ENCODE peak calls at places on chromosomes 13 and 19, in ten cellular contexts. One of them, this sample, is unnamed.

GRCh38 chr19:45863840-45864628 is at the start of gene FOXA3:
- DNase-seq in mucosa of descending colon: peak
- DNase-seq in lower lobe of right lung: no peak
- DNase-seq in fibroblast of mammary gland: peak
- DNase-seq in right lobe of liver: peak
- DNase-seq in thoracic aorta: no peak
- DNase-seq in CD14-positive monocyte: no peak
- DNase-seq in foreskin fibroblast: peak
- DNase-seq in neural crest cell: no peak
- DNase-seq in ascending aorta: peak
- DNase-seq in this sample: no peak

GRCh38 chr13:37492061-37492460 is 106.5 kb downstream of the POSTN start:
- DNase-seq in foreskin fibroblast: no peak
- DNase-seq in ascending aorta: no peak
- DNase-seq in lower lobe of right lung: no peak
- DNase-seq in CD14-positive monocyte: no peak
- DNase-seq in neural crest cell: no peak
- DNase-seq in right lobe of liver: no peak
- DNase-seq in mucosa of descending colon: no peak
- DNase-seq in fibroblast of mammary gland: no peak
- DNase-seq in thoracic aorta: no peak
- DNase-seq in this sample: no peak

GRCh38 chr19:3028305-3029069 is 593 bp downstream of the TLE2 start:
- DNase-seq in lower lobe of right lung: no peak
- DNase-seq in neural crest cell: no peak
- DNase-seq in right lobe of liver: no peak
- DNase-seq in fibroblast of mammary gland: no peak
- DNase-seq in mucosa of descending colon: no peak
- DNase-seq in foreskin fibroblast: no peak
- DNase-seq in CD14-positive monocyte: no peak
- DNase-seq in thoracic aorta: no peak
- DNase-seq in ascending aorta: no peak
- DNase-seq in this sample: no peak

GRCh38 chr13:36377822-36378480 is 31.8 kb upstream of the SPART start:
- DNase-seq in CD14-positive monocyte: no peak
- DNase-seq in neural crest cell: no peak
- DNase-seq in ascending aorta: no peak
- DNase-seq in right lobe of liver: no peak
- DNase-seq in foreskin fibroblast: peak
- DNase-seq in mucosa of descending colon: no peak
- DNase-seq in fibroblast of mammary gland: no peak
- DNase-seq in lower lobe of right lung: no peak
- DNase-seq in thoracic aorta: no peak
- DNase-seq in this sample: no peak

GRCh38 chr13:109784590-109785140 is 1.7 kb downstream of the IRS2 start:
- DNase-seq in lower lobe of right lung: peak
- DNase-seq in foreskin fibroblast: peak
- DNase-seq in fibroblast of mammary gland: peak
- DNase-seq in CD14-positive monocyte: peak
- DNase-seq in ascending aorta: peak
- DNase-seq in neural crest cell: peak
- DNase-seq in right lobe of liver: peak
- DNase-seq in mucosa of descending colon: peak
- DNase-seq in thoracic aorta: no peak
- DNase-seq in this sample: no peak

GRCh38 chr19:45864629-45865082 is 530 bp downstream of the FOXA3 start:
- DNase-seq in right lobe of liver: no peak
- DNase-seq in fibroblast of mammary gland: no peak
- DNase-seq in neural crest cell: no peak
- DNase-seq in ascending aorta: no peak
- DNase-seq in CD14-positive monocyte: no peak
- DNase-seq in lower lobe of right lung: no peak
- DNase-seq in thoracic aorta: no peak
- DNase-seq in mucosa of descending colon: no peak
- DNase-seq in foreskin fibroblast: no peak
- DNase-seq in this sample: no peak

GRCh38 chr19:7894612-7895309 is 6.5 kb downstream of the LRRC8E start:
- DNase-seq in fibroblast of mammary gland: no peak
- DNase-seq in CD14-positive monocyte: no peak
- DNase-seq in ascending aorta: no peak
- DNase-seq in neural crest cell: no peak
- DNase-seq in thoracic aorta: no peak
- DNase-seq in mucosa of descending colon: peak
- DNase-seq in foreskin fibroblast: no peak
- DNase-seq in right lobe of liver: no peak
- DNase-seq in lower lobe of right lung: peak
- DNase-seq in this sample: no peak

GRCh38 chr13:34391071-34391470 is 551.0 kb upstream of the NBEA start:
- DNase-seq in lower lobe of right lung: no peak
- DNase-seq in neural crest cell: no peak
- DNase-seq in CD14-positive monocyte: no peak
- DNase-seq in mucosa of descending colon: no peak
- DNase-seq in fibroblast of mammary gland: peak
- DNase-seq in right lobe of liver: no peak
- DNase-seq in thoracic aorta: no peak
- DNase-seq in foreskin fibroblast: peak
- DNase-seq in ascending aorta: no peak
- DNase-seq in this sample: no peak

GRCh38 chr19:44588753-44589112 is 24.6 kb upstream of the IGSF23 start:
- DNase-seq in neural crest cell: no peak
- DNase-seq in ascending aorta: no peak
- DNase-seq in fibroblast of mammary gland: no peak
- DNase-seq in lower lobe of right lung: no peak
- DNase-seq in thoracic aorta: no peak
- DNase-seq in right lobe of liver: no peak
- DNase-seq in CD14-positive monocyte: no peak
- DNase-seq in foreskin fibroblast: no peak
- DNase-seq in mucosa of descending colon: no peak
- DNase-seq in this sample: no peak

GRCh38 chr19:29841559-29842367 is 30.0 kb downstream of the CCNE1 start:
- DNase-seq in ascending aorta: no peak
- DNase-seq in neural crest cell: no peak
- DNase-seq in mucosa of descending colon: no peak
- DNase-seq in lower lobe of right lung: no peak
- DNase-seq in foreskin fibroblast: peak
- DNase-seq in fibroblast of mammary gland: peak
- DNase-seq in CD14-positive monocyte: peak
- DNase-seq in thoracic aorta: no peak
- DNase-seq in right lobe of liver: no peak
- DNase-seq in this sample: no peak

GRCh38 chr19:6475321-6476108 is 6.1 kb downstream of the DENND1C start:
- DNase-seq in mucosa of descending colon: no peak
- DNase-seq in CD14-positive monocyte: no peak
- DNase-seq in neural crest cell: no peak
- DNase-seq in ascending aorta: no peak
- DNase-seq in right lobe of liver: no peak
- DNase-seq in thoracic aorta: no peak
- DNase-seq in fibroblast of mammary gland: no peak
- DNase-seq in lower lobe of right lung: no peak
- DNase-seq in foreskin fibroblast: no peak
- DNase-seq in this sample: no peak

GRCh38 chr19:8377598-8377997 is 12.6 kb upstream of the RAB11B start:
- DNase-seq in neural crest cell: no peak
- DNase-seq in fibroblast of mammary gland: no peak
- DNase-seq in mucosa of descending colon: no peak
- DNase-seq in right lobe of liver: no peak
- DNase-seq in foreskin fibroblast: no peak
- DNase-seq in thoracic aorta: no peak
- DNase-seq in ascending aorta: no peak
- DNase-seq in CD14-positive monocyte: no peak
- DNase-seq in lower lobe of right lung: peak
- DNase-seq in this sample: no peak

GRCh38 chr13:61029064-61029463 is 386.6 kb downstream of the PCDH20 start:
- DNase-seq in mucosa of descending colon: no peak
- DNase-seq in right lobe of liver: no peak
- DNase-seq in CD14-positive monocyte: no peak
- DNase-seq in lower lobe of right lung: no peak
- DNase-seq in foreskin fibroblast: no peak
- DNase-seq in fibroblast of mammary gland: no peak
- DNase-seq in neural crest cell: no peak
- DNase-seq in thoracic aorta: no peak
- DNase-seq in ascending aorta: no peak
- DNase-seq in this sample: no peak

GRCh38 chr19:29680447-29680846 is 15.2 kb downstream of the PLEKHF1 start:
- DNase-seq in neural crest cell: no peak
- DNase-seq in lower lobe of right lung: peak
- DNase-seq in ascending aorta: peak
- DNase-seq in mucosa of descending colon: peak
- DNase-seq in CD14-positive monocyte: peak
- DNase-seq in foreskin fibroblast: no peak
- DNase-seq in right lobe of liver: no peak
- DNase-seq in thoracic aorta: no peak
- DNase-seq in fibroblast of mammary gland: no peak
- DNase-seq in this sample: no peak

GRCh38 chr13:55087085-55087484 is 2053.6 kb upstream of the PRR20A start:
- DNase-seq in neural crest cell: no peak
- DNase-seq in right lobe of liver: no peak
- DNase-seq in thoracic aorta: no peak
- DNase-seq in fibroblast of mammary gland: no peak
- DNase-seq in mucosa of descending colon: no peak
- DNase-seq in CD14-positive monocyte: no peak
- DNase-seq in ascending aorta: no peak
- DNase-seq in foreskin fibroblast: no peak
- DNase-seq in lower lobe of right lung: no peak
- DNase-seq in this sample: no peak
- TF ChIP-seq CTCF in neural crest cell: no peak
- TF ChIP-seq CTCF in right lobe of liver: no peak
- TF ChIP-seq CTCF in thoracic aorta: no peak
- TF ChIP-seq CTCF in fibroblast of mammary gland: no peak
- TF ChIP-seq CTCF in mucosa of descending colon: no peak
- TF ChIP-seq CTCF in CD14-positive monocyte: no peak
- TF ChIP-seq CTCF in ascending aorta: no peak
- TF ChIP-seq CTCF in foreskin fibroblast: no peak
- TF ChIP-seq CTCF in lower lobe of right lung: no peak
- TF ChIP-seq CTCF in this sample: no peak

GRCh38 chr13:108733141-108733540 is 103.7 kb downstream of the MYO16 start:
- DNase-seq in right lobe of liver: no peak
- DNase-seq in thoracic aorta: no peak
- DNase-seq in ascending aorta: no peak
- DNase-seq in mucosa of descending colon: no peak
- DNase-seq in neural crest cell: no peak
- DNase-seq in CD14-positive monocyte: no peak
- DNase-seq in fibroblast of mammary gland: no peak
- DNase-seq in lower lobe of right lung: no peak
- DNase-seq in foreskin fibroblast: no peak
- DNase-seq in this sample: no peak

DNA sequence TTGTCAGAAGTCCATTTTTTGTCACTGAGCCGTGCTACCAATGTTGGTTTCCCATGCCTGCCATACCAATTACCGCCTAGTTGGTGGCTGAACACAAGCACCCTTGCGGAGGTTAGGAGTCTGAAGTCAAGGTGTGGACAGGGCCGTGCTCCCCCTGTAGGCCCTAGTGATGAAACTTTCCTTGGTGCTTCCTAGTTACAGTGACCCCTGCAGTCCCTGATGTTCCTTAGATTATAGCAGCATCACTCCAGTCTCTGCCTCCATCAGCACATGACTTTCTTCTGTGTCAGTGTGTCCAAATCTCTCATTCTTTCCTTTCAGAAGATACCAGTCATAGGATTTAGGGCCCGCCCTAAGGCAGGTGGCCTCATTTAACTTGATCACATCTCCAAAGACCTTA is 99.0 kb downstream of the MYO16 start:
- DNase-seq in lower lobe of right lung: no peak
- DNase-seq in foreskin fibroblast: no peak
- DNase-seq in CD14-positive monocyte: no peak
- DNase-seq in right lobe of liver: no peak
- DNase-seq in mucosa of descending colon: no peak
- DNase-seq in ascending aorta: no peak
- DNase-seq in thoracic aorta: no peak
- DNase-seq in neural crest cell: no peak
- DNase-seq in fibroblast of mammary gland: no peak
- DNase-seq in this sample: no peak
- TF ChIP-seq CTCF in lower lobe of right lung: no peak
- TF ChIP-seq CTCF in foreskin fibroblast: no peak
- TF ChIP-seq CTCF in CD14-positive monocyte: no peak
- TF ChIP-seq CTCF in right lobe of liver: no peak
- TF ChIP-seq CTCF in mucosa of descending colon: no peak
- TF ChIP-seq CTCF in ascending aorta: no peak
- TF ChIP-seq CTCF in thoracic aorta: no peak
- TF ChIP-seq CTCF in neural crest cell: peak
- TF ChIP-seq CTCF in fibroblast of mammary gland: no peak
- TF ChIP-seq CTCF in this sample: no peak

GRCh38 chr13:113322043-113322461 is 25.0 kb downstream of the LAMP1 start:
- DNase-seq in mucosa of descending colon: no peak
- DNase-seq in CD14-positive monocyte: no peak
- DNase-seq in foreskin fibroblast: no peak
- DNase-seq in lower lobe of right lung: peak
- DNase-seq in ascending aorta: no peak
- DNase-seq in neural crest cell: no peak
- DNase-seq in thoracic aorta: no peak
- DNase-seq in fibroblast of mammary gland: no peak
- DNase-seq in right lobe of liver: no peak
- DNase-seq in this sample: no peak

GRCh38 chr13:113321546-113321945 is 24.5 kb downstream of the LAMP1 start:
- DNase-seq in mucosa of descending colon: no peak
- DNase-seq in ascending aorta: no peak
- DNase-seq in thoracic aorta: no peak
- DNase-seq in fibroblast of mammary gland: no peak
- DNase-seq in foreskin fibroblast: no peak
- DNase-seq in CD14-positive monocyte: no peak
- DNase-seq in neural crest cell: no peak
- DNase-seq in lower lobe of right lung: no peak
- DNase-seq in right lobe of liver: no peak
- DNase-seq in this sample: no peak

GRCh38 chr13:113319371-113319770 is 22.3 kb downstream of the LAMP1 start:
- DNase-seq in CD14-positive monocyte: no peak
- DNase-seq in fibroblast of mammary gland: no peak
- DNase-seq in neural crest cell: no peak
- DNase-seq in ascending aorta: no peak
- DNase-seq in foreskin fibroblast: no peak
- DNase-seq in right lobe of liver: no peak
- DNase-seq in lower lobe of right lung: no peak
- DNase-seq in mucosa of descending colon: no peak
- DNase-seq in thoracic aorta: no peak
- DNase-seq in this sample: no peak

GRCh38 chr13:113318956-113319355 is 21.9 kb downstream of the LAMP1 start:
- DNase-seq in right lobe of liver: no peak
- DNase-seq in CD14-positive monocyte: no peak
- DNase-seq in foreskin fibroblast: no peak
- DNase-seq in fibroblast of mammary gland: no peak
- DNase-seq in mucosa of descending colon: no peak
- DNase-seq in ascending aorta: no peak
- DNase-seq in neural crest cell: no peak
- DNase-seq in thoracic aorta: no peak
- DNase-seq in lower lobe of right lung: no peak
- DNase-seq in this sample: no peak

GRCh38 chr13:113320226-113320875 is 23.3 kb downstream of the LAMP1 start:
- DNase-seq in neural crest cell: no peak
- DNase-seq in lower lobe of right lung: peak
- DNase-seq in thoracic aorta: no peak
- DNase-seq in foreskin fibroblast: no peak
- DNase-seq in fibroblast of mammary gland: no peak
- DNase-seq in ascending aorta: no peak
- DNase-seq in CD14-positive monocyte: no peak
- DNase-seq in right lobe of liver: no peak
- DNase-seq in mucosa of descending colon: no peak
- DNase-seq in this sample: no peak
- TF ChIP-seq CTCF in neural crest cell: no peak
- TF ChIP-seq CTCF in lower lobe of right lung: no peak
- TF ChIP-seq CTCF in thoracic aorta: no peak
- TF ChIP-seq CTCF in foreskin fibroblast: no peak
- TF ChIP-seq CTCF in fibroblast of mammary gland: no peak
- TF ChIP-seq CTCF in ascending aorta: no peak
- TF ChIP-seq CTCF in CD14-positive monocyte: no peak
- TF ChIP-seq CTCF in right lobe of liver: no peak
- TF ChIP-seq CTCF in mucosa of descending colon: no peak
- TF ChIP-seq CTCF in this sample: no peak

GRCh38 chr19:50632151-50632835 is 7.4 kb downstream of the SYT3 start:
- DNase-seq in thoracic aorta: no peak
- DNase-seq in neural crest cell: no peak
- DNase-seq in ascending aorta: no peak
- DNase-seq in lower lobe of right lung: no peak
- DNase-seq in mucosa of descending colon: no peak
- DNase-seq in foreskin fibroblast: no peak
- DNase-seq in fibroblast of mammary gland: no peak
- DNase-seq in right lobe of liver: no peak
- DNase-seq in CD14-positive monocyte: no peak
- DNase-seq in this sample: no peak
- TF ChIP-seq CTCF in thoracic aorta: no peak
- TF ChIP-seq CTCF in neural crest cell: no peak
- TF ChIP-seq CTCF in ascending aorta: no peak
- TF ChIP-seq CTCF in lower lobe of right lung: no peak
- TF ChIP-seq CTCF in mucosa of descending colon: no peak
- TF ChIP-seq CTCF in foreskin fibroblast: no peak
- TF ChIP-seq CTCF in fibroblast of mammary gland: no peak
- TF ChIP-seq CTCF in right lobe of liver: no peak
- TF ChIP-seq CTCF in CD14-positive monocyte: no peak
- TF ChIP-seq CTCF in this sample: no peak

This sample was measured in vagina.